ENCODE peak calls at places on chromosomes 13 and 19, in four cellular contexts. P, F, L and I are unnamed samples.

GRCh38 chr19:4199699-4200293 is 17.3 kb downstream of the ANKRD24 start:
- DNase-seq in P (no peak), F (no peak), L (no peak), I (no peak)

GRCh38 chr19:925912-926594 is at the start of gene ARID3A:
- DNase-seq in L (peak; percentile 48), P (no peak), F (peak; percentile 95), I (no peak)

GRCh38 chr19:49590071-49590970 is 661 bp upstream of the PRR12 start:
- DNase-seq in P (peak; percentile 93), F (peak; percentile 91), L (peak; percentile 96), I (peak; percentile 98)

GRCh38 chr13:104318121-104318520 is 1251.9 kb upstream of the SLC10A2 start:
- DNase-seq in P (no peak), F (no peak), L (no peak), I (peak; percentile 22)

GRCh38 chr13:48769107-48769704 is 115.5 kb downstream of the CYSLTR2 start:
- DNase-seq in L (peak; percentile 41), P (peak; percentile 81), F (peak; percentile 48), I (peak; percentile 75)

GRCh38 chr13:111270765-111271164 is 49.7 kb upstream of the TEX29 start:
- DNase-seq in L (no peak), P (no peak), F (no peak), I (no peak)

GRCh38 chr13:111122056-111122455 is 6.9 kb downstream of the ARHGEF7 start:
- DNase-seq in L (no peak), P (no peak), F (no peak), I (no peak)

GRCh38 chr13:69331245-69331644 is 776.4 kb upstream of the ATXN8OS start:
- DNase-seq in L (no peak), P (no peak), F (no peak), I (no peak)

GRCh38 chr19:14479985-14480694 is 5.0 kb upstream of the PTGER1 start:
- DNase-seq in L (peak; percentile 48), P (no peak), F (peak; percentile 91), I (no peak)

GRCh38 chr19:7994114-7994513 is 11.3 kb downstream of the ELAVL1 start:
- DNase-seq in P (no peak), F (no peak), L (no peak), I (no peak)

GRCh38 chr13:59263531-59263930 is 900.2 kb downstream of the DIAPH3 start:
- DNase-seq in L (no peak), F (no peak), P (no peak), I (no peak)

GRCh38 chr19:47381653-47382279 is 32.7 kb downstream of the DHX34 start:
- DNase-seq in L (no peak), F (peak; percentile 39), P (no peak), I (no peak)

GRCh38 chr19:1063909-1064660 is 2.9 kb upstream of the ARHGAP45 start:
- DNase-seq in P (no peak), L (no peak), F (no peak), I (no peak)

GRCh38 chr13:60448907-60449510 is 52.0 kb downstream of the TDRD3 start:
- DNase-seq in F (peak; percentile 5), L (no peak), P (no peak), I (no peak)

GRCh38 chr19:40592170-40592569 is 9.0 kb upstream of the LTBP4 start:
- DNase-seq in P (no peak), L (no peak), F (no peak), I (peak; percentile 81)

GRCh38 chr13:41601718-41602445 is 144.5 kb downstream of the RGCC start:
- DNase-seq in P (no peak), F (no peak), L (no peak), I (no peak)

GRCh38 chr13:50230365-50230978 is 215.2 kb downstream of the KCNRG start:
- DNase-seq in F (no peak), P (no peak), L (no peak), I (no peak)

GRCh38 chr13:42214445-42214844 is 57.5 kb upstream of the AKAP11 start:
- DNase-seq in L (no peak), F (no peak), P (no peak), I (no peak)

GRCh38 chr19:28549680-28550277 is 663.2 kb downstream of the UQCRFS1 start:
- DNase-seq in F (no peak), P (no peak), L (no peak), I (no peak)

GRCh38 chr19:17073869-17074627 is 1.2 kb downstream of the HAUS8 start:
- DNase-seq in F (no peak), L (no peak), P (no peak), I (no peak)

GRCh38 chr13:66200555-66200954 is 1029.6 kb downstream of the PCDH9 start:
- DNase-seq in F (no peak), P (no peak), L (no peak), I (no peak)

GRCh38 chr19:6060600-6061391 is 49.5 kb downstream of the RFX2 start:
- DNase-seq in P (peak; percentile 74), F (no peak), L (no peak), I (no peak)

GRCh38 chr13:34156841-34157365 is 339.0 kb downstream of the RFC3 start:
- DNase-seq in F (peak; percentile 33), L (peak; percentile 22), P (peak; percentile 91), I (peak; percentile 84)

GRCh38 chr13:108086678-108087077 is 128.7 kb downstream of the LIG4 start:
- DNase-seq in F (no peak), P (no peak), L (no peak), I (no peak)

GRCh38 chr13:97107815-97108534 is 113.7 kb upstream of the OXGR1 start:
- DNase-seq in L (no peak), P (no peak), F (no peak), I (no peak)

GRCh38 chr13:27559714-27560113 is 60.6 kb downstream of the LNX2 start:
- DNase-seq in P (no peak), L (no peak), F (no peak), I (no peak)

GRCh38 chr19:48629599-48630288 is 7.4 kb downstream of the DBP start:
- DNase-seq in P (no peak), F (no peak), L (peak; percentile 54), I (no peak)

GRCh38 chr19:4991996-4992698 is 23.2 kb downstream of the KDM4B start:
- DNase-seq in L (no peak), P (no peak), F (no peak), I (no peak)

GRCh38 chr19:6276447-6276846 is 3.3 kb downstream of the MLLT1 start:
- DNase-seq in F (no peak), P (no peak), L (peak; percentile 53), I (no peak)